ENCODE peak calls at places on chromosomes 3 and 15, in nine cellular contexts. One of them, this sample, is unnamed.

GRCh38 chr3:187062526-187063177 is 76.6 kb downstream of the RPL39L start:
- DNase-seq in astrocyte of the cerebellum: peak
- DNase-seq in cardiac muscle cell: peak
- DNase-seq in AG04450: peak
- DNase-seq in upper lobe of right lung: no peak
- DNase-seq in foreskin fibroblast: peak
- DNase-seq in heart right ventricle: no peak
- DNase-seq in HL-60: peak
- DNase-seq in cardiac fibroblast: peak
- DNase-seq in this sample: peak

GRCh38 chr15:68154923-68155559 is 50.1 kb downstream of the CALML4 start:
- DNase-seq in astrocyte of the cerebellum: peak
- DNase-seq in cardiac muscle cell: peak
- DNase-seq in AG04450: peak
- DNase-seq in upper lobe of right lung: no peak
- DNase-seq in foreskin fibroblast: peak
- DNase-seq in heart right ventricle: peak
- DNase-seq in HL-60: no peak
- DNase-seq in cardiac fibroblast: peak
- DNase-seq in this sample: peak

GRCh38 chr15:63514533-63514943 is 10.1 kb downstream of the USP3 start:
- DNase-seq in astrocyte of the cerebellum: no peak
- DNase-seq in cardiac muscle cell: peak
- DNase-seq in AG04450: peak
- DNase-seq in upper lobe of right lung: no peak
- DNase-seq in foreskin fibroblast: peak
- DNase-seq in heart right ventricle: no peak
- DNase-seq in HL-60: peak
- DNase-seq in cardiac fibroblast: peak
- DNase-seq in this sample: peak

GRCh38 chr3:53318522-53318921 is 28.8 kb downstream of the DCP1A start:
- DNase-seq in astrocyte of the cerebellum: peak
- DNase-seq in cardiac muscle cell: peak
- DNase-seq in AG04450: peak
- DNase-seq in upper lobe of right lung: no peak
- DNase-seq in foreskin fibroblast: peak
- DNase-seq in heart right ventricle: no peak
- DNase-seq in HL-60: no peak
- DNase-seq in cardiac fibroblast: peak
- DNase-seq in this sample: peak

GRCh38 chr15:70879386-70879785 is 12.8 kb downstream of the THAP10 start:
- DNase-seq in astrocyte of the cerebellum: no peak
- DNase-seq in cardiac muscle cell: peak
- DNase-seq in AG04450: peak
- DNase-seq in upper lobe of right lung: no peak
- DNase-seq in foreskin fibroblast: peak
- DNase-seq in heart right ventricle: no peak
- DNase-seq in HL-60: no peak
- DNase-seq in cardiac fibroblast: peak
- DNase-seq in this sample: peak

GRCh38 chr15:65184305-65184943 is 718 bp downstream of the CLPX start:
- DNase-seq in astrocyte of the cerebellum: no peak
- DNase-seq in cardiac muscle cell: peak
- DNase-seq in AG04450: no peak
- DNase-seq in upper lobe of right lung: peak
- DNase-seq in foreskin fibroblast: peak
- DNase-seq in heart right ventricle: peak
- DNase-seq in HL-60: no peak
- DNase-seq in cardiac fibroblast: peak
- DNase-seq in this sample: peak

GRCh38 chr3:134014270-134014669 is 15.5 kb downstream of the SLCO2A1 start:
- DNase-seq in astrocyte of the cerebellum: no peak
- DNase-seq in cardiac muscle cell: no peak
- DNase-seq in AG04450: no peak
- DNase-seq in upper lobe of right lung: no peak
- DNase-seq in foreskin fibroblast: no peak
- DNase-seq in heart right ventricle: no peak
- DNase-seq in HL-60: no peak
- DNase-seq in cardiac fibroblast: no peak
- DNase-seq in this sample: no peak

GRCh38 chr3:23590874-23591273 is 214.9 kb upstream of the UBE2E1 start:
- DNase-seq in astrocyte of the cerebellum: no peak
- DNase-seq in cardiac muscle cell: no peak
- DNase-seq in AG04450: no peak
- DNase-seq in upper lobe of right lung: no peak
- DNase-seq in foreskin fibroblast: no peak
- DNase-seq in heart right ventricle: no peak
- DNase-seq in HL-60: no peak
- DNase-seq in cardiac fibroblast: no peak
- DNase-seq in this sample: no peak

GRCh38 chr3:142857056-142857455 is 31.8 kb downstream of the PCOLCE2 start:
- DNase-seq in astrocyte of the cerebellum: no peak
- DNase-seq in cardiac muscle cell: no peak
- DNase-seq in AG04450: no peak
- DNase-seq in upper lobe of right lung: no peak
- DNase-seq in foreskin fibroblast: no peak
- DNase-seq in heart right ventricle: peak
- DNase-seq in HL-60: no peak
- DNase-seq in cardiac fibroblast: no peak
- DNase-seq in this sample: peak

GRCh38 chr15:101124731-101125558 is 126.9 kb downstream of the CHSY1 start:
- DNase-seq in astrocyte of the cerebellum: peak
- DNase-seq in cardiac muscle cell: peak
- DNase-seq in AG04450: peak
- DNase-seq in upper lobe of right lung: no peak
- DNase-seq in foreskin fibroblast: peak
- DNase-seq in heart right ventricle: no peak
- DNase-seq in HL-60: no peak
- DNase-seq in cardiac fibroblast: peak
- DNase-seq in this sample: peak

GRCh38 chr3:123881771-123882170 is 2.4 kb downstream of the MYLK start:
- DNase-seq in astrocyte of the cerebellum: no peak
- DNase-seq in cardiac muscle cell: no peak
- DNase-seq in AG04450: no peak
- DNase-seq in upper lobe of right lung: no peak
- DNase-seq in foreskin fibroblast: no peak
- DNase-seq in heart right ventricle: no peak
- DNase-seq in HL-60: no peak
- DNase-seq in cardiac fibroblast: no peak
- DNase-seq in this sample: no peak
- TF ChIP-seq CTCF in astrocyte of the cerebellum: no peak
- TF ChIP-seq CTCF in cardiac muscle cell: no peak
- TF ChIP-seq CTCF in AG04450: no peak
- TF ChIP-seq CTCF in upper lobe of right lung: no peak
- TF ChIP-seq CTCF in foreskin fibroblast: no peak
- TF ChIP-seq CTCF in heart right ventricle: no peak
- TF ChIP-seq CTCF in HL-60: no peak
- TF ChIP-seq CTCF in cardiac fibroblast: no peak
- TF ChIP-seq CTCF in this sample: no peak

GRCh38 chr15:39638041-39638440 is 57.2 kb downstream of the THBS1 start:
- DNase-seq in astrocyte of the cerebellum: no peak
- DNase-seq in cardiac muscle cell: no peak
- DNase-seq in AG04450: no peak
- DNase-seq in upper lobe of right lung: no peak
- DNase-seq in foreskin fibroblast: no peak
- DNase-seq in heart right ventricle: no peak
- DNase-seq in HL-60: no peak
- DNase-seq in cardiac fibroblast: no peak
- DNase-seq in this sample: no peak
- TF ChIP-seq CTCF in astrocyte of the cerebellum: no peak
- TF ChIP-seq CTCF in cardiac muscle cell: no peak
- TF ChIP-seq CTCF in AG04450: no peak
- TF ChIP-seq CTCF in upper lobe of right lung: no peak
- TF ChIP-seq CTCF in foreskin fibroblast: no peak
- TF ChIP-seq CTCF in heart right ventricle: no peak
- TF ChIP-seq CTCF in HL-60: no peak
- TF ChIP-seq CTCF in cardiac fibroblast: no peak
- TF ChIP-seq CTCF in this sample: no peak

GRCh38 chr3:114155370-114155821 is 23.5 kb downstream of the DRD3 start:
- DNase-seq in astrocyte of the cerebellum: no peak
- DNase-seq in cardiac muscle cell: peak
- DNase-seq in AG04450: no peak
- DNase-seq in upper lobe of right lung: no peak
- DNase-seq in foreskin fibroblast: peak
- DNase-seq in heart right ventricle: peak
- DNase-seq in HL-60: no peak
- DNase-seq in cardiac fibroblast: peak
- DNase-seq in this sample: no peak
- TF ChIP-seq CTCF in astrocyte of the cerebellum: peak
- TF ChIP-seq CTCF in cardiac muscle cell: peak
- TF ChIP-seq CTCF in AG04450: peak
- TF ChIP-seq CTCF in upper lobe of right lung: peak
- TF ChIP-seq CTCF in foreskin fibroblast: peak
- TF ChIP-seq CTCF in heart right ventricle: peak
- TF ChIP-seq CTCF in HL-60: peak
- TF ChIP-seq CTCF in cardiac fibroblast: peak
- TF ChIP-seq CTCF in this sample: peak

DNA sequence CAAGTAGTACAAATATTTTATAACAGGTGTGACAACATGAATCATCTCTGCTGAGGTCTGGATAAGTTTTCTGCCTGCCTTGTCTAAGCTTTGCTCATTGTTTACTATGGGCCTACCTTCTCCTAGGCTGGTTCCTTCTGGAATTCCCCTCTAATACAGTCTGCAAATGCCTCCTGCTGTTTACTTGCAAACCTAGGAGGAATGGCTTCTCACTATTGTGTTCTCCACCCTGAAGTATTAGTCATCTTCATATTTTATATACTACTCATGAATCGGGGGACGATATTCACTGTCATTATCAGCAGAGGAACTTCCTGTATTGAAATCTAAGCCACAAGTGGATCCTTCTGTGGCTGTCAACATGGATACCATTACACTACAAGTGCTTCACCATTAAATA is 154.8 kb downstream of the PLCL2 start:
- DNase-seq in astrocyte of the cerebellum: peak
- DNase-seq in cardiac muscle cell: peak
- DNase-seq in AG04450: peak
- DNase-seq in upper lobe of right lung: no peak
- DNase-seq in foreskin fibroblast: peak
- DNase-seq in heart right ventricle: no peak
- DNase-seq in HL-60: no peak
- DNase-seq in cardiac fibroblast: peak
- DNase-seq in this sample: peak
- TF ChIP-seq CTCF in astrocyte of the cerebellum: no peak
- TF ChIP-seq CTCF in cardiac muscle cell: no peak
- TF ChIP-seq CTCF in AG04450: peak
- TF ChIP-seq CTCF in upper lobe of right lung: no peak
- TF ChIP-seq CTCF in foreskin fibroblast: no peak
- TF ChIP-seq CTCF in heart right ventricle: no peak
- TF ChIP-seq CTCF in HL-60: no peak
- TF ChIP-seq CTCF in cardiac fibroblast: peak
- TF ChIP-seq CTCF in this sample: no peak

GRCh38 chr3:15269091-15269989 is 63.0 kb downstream of the SH3BP5 start:
- DNase-seq in astrocyte of the cerebellum: peak
- DNase-seq in cardiac muscle cell: peak
- DNase-seq in AG04450: peak
- DNase-seq in upper lobe of right lung: peak
- DNase-seq in foreskin fibroblast: peak
- DNase-seq in heart right ventricle: peak
- DNase-seq in HL-60: peak
- DNase-seq in cardiac fibroblast: peak
- DNase-seq in this sample: peak
- TF ChIP-seq CTCF in astrocyte of the cerebellum: no peak
- TF ChIP-seq CTCF in cardiac muscle cell: no peak
- TF ChIP-seq CTCF in AG04450: no peak
- TF ChIP-seq CTCF in upper lobe of right lung: no peak
- TF ChIP-seq CTCF in foreskin fibroblast: no peak
- TF ChIP-seq CTCF in heart right ventricle: no peak
- TF ChIP-seq CTCF in HL-60: no peak
- TF ChIP-seq CTCF in cardiac fibroblast: no peak
- TF ChIP-seq CTCF in this sample: no peak

DNA sequence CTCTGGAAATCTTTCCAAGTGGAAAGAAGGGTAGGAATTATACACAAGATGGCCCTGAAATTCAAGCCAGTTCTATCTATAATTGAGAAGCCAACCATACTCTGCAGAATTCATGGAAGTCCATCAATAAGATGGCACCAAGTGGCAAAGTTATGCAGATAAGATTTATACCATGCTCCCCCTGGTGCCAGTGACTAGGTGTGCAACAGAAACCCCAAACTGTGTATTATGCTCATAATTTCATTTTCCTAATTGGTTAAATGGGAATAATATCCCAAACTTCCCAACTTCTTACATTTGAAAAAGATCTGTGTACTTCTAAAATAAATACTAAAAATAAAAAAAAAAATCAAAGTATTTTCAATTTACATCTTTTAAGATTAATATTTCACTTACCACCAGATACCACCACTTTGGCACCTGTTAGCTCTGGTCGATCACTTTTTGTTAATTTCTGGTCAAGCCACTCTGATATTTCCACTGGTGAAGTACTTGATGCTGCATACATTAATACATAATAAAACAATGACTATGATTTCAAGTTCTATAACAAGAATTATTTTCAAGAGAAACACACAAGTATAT is 25.9 kb downstream of the ETFA start:
- DNase-seq in astrocyte of the cerebellum: no peak
- DNase-seq in cardiac muscle cell: peak
- DNase-seq in AG04450: no peak
- DNase-seq in upper lobe of right lung: no peak
- DNase-seq in foreskin fibroblast: peak
- DNase-seq in heart right ventricle: no peak
- DNase-seq in HL-60: peak
- DNase-seq in cardiac fibroblast: peak
- DNase-seq in this sample: peak
- TF ChIP-seq CTCF in astrocyte of the cerebellum: peak
- TF ChIP-seq CTCF in cardiac muscle cell: peak
- TF ChIP-seq CTCF in AG04450: peak
- TF ChIP-seq CTCF in upper lobe of right lung: peak
- TF ChIP-seq CTCF in foreskin fibroblast: peak
- TF ChIP-seq CTCF in heart right ventricle: peak
- TF ChIP-seq CTCF in HL-60: peak
- TF ChIP-seq CTCF in cardiac fibroblast: peak
- TF ChIP-seq CTCF in this sample: peak

DNA sequence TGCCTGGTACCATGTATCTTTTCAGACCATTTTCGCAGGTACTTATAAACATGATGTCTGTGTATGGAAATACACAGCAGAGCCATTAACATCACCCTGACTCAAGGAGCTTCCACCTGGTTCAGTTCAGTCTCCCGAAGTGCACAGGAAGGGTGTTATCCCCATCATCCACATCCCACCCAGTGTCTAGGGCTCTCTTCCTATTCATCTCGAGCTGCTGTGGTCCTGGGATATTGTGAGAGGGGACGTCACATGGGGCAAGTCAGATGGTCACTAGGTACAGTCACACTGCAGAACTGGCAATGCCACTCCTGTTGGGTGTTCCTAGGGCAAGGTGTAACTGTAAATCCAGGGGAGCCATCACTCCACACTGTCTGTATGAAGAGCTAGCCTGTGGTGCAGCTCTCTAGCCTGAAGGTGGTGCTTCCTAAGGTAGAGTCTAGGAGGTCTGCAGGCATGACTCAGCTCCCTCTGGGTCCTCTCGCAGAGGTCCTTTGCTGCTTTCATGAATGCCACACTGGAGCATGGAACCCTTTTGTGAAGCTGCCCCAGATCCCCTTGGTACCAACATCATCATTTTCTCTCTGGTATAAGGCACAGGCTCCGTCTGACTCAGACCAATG is 13.9 kb downstream of the ISLR2 start:
- DNase-seq in astrocyte of the cerebellum: no peak
- DNase-seq in cardiac muscle cell: no peak
- DNase-seq in AG04450: no peak
- DNase-seq in upper lobe of right lung: no peak
- DNase-seq in foreskin fibroblast: no peak
- DNase-seq in heart right ventricle: no peak
- DNase-seq in HL-60: no peak
- DNase-seq in cardiac fibroblast: no peak
- DNase-seq in this sample: no peak
- TF ChIP-seq CTCF in astrocyte of the cerebellum: no peak
- TF ChIP-seq CTCF in cardiac muscle cell: no peak
- TF ChIP-seq CTCF in AG04450: no peak
- TF ChIP-seq CTCF in upper lobe of right lung: no peak
- TF ChIP-seq CTCF in foreskin fibroblast: no peak
- TF ChIP-seq CTCF in heart right ventricle: no peak
- TF ChIP-seq CTCF in HL-60: no peak
- TF ChIP-seq CTCF in cardiac fibroblast: no peak
- TF ChIP-seq CTCF in this sample: no peak

This sample was measured in HFFc6.